ENCODE peak calls at places on chromosome 20, in six cellular contexts. O is HepG2, P is erythroblast, G is EH, C is lower leg skin, T is midbrain. D is an unnamed sample.
A peak's percentile ranks its signal among the peaks of the same experiment; 100 is the strongest.

GRCh38 chr20:32231847-32232246 is 24.2 kb downstream of the POFUT1 start:
- DNase-seq in O (no peak), P (no peak), G (peak; percentile 15), C (no peak), T (peak; percentile 7), D (no peak)

GRCh38 chr20:50713677-50714101 is 17.7 kb upstream of the PARD6B start:
- DNase-seq in O (no peak), P (peak; percentile 51), G (peak; percentile 52), C (peak; percentile 62), T (peak; percentile 3), D (peak; percentile 87)

GRCh38 chr20:52175840-52176239 is 15.7 kb downstream of the ZFP64 start:
- DNase-seq in O (no peak), P (no peak), G (no peak), C (no peak), T (no peak), D (no peak)

GRCh38 chr20:37096415-37097039 is 730 bp upstream of the RBL1 start:
- DNase-seq in O (no peak), P (no peak), G (no peak), C (peak; percentile 49), T (peak; percentile 17), D (no peak)

GRCh38 chr20:23049933-23050838 is 714 bp upstream of the THBD start:
- DNase-seq in O (no peak), P (peak; percentile 82), G (no peak), C (peak; percentile 92), T (no peak), D (no peak)

GRCh38 chr20:1943267-1944002 is 48.2 kb downstream of the SIRPA start:
- DNase-seq in O (peak; percentile 55), P (no peak), G (peak; percentile 22), C (peak; percentile 95), T (no peak), D (no peak)

GRCh38 chr20:10404023-10404628 is 29.9 kb downstream of the MKKS start:
- DNase-seq in O (no peak), P (no peak), G (no peak), C (no peak), T (no peak), D (no peak)

GRCh38 chr20:19828233-19828632 is 70.2 kb downstream of the RIN2 start:
- DNase-seq in O (peak; percentile 30), P (no peak), G (peak; percentile 51), C (no peak), T (no peak), D (peak; percentile 74)

GRCh38 chr20:53513168-53513488 is 80.5 kb downstream of the ZNF217 start:
- DNase-seq in O (no peak), P (no peak), G (no peak), C (no peak), T (no peak), D (no peak)

GRCh38 chr20:37356961-37357371 is 11.0 kb downstream of the SRC start:
- DNase-seq in O (no peak), P (no peak), G (no peak), C (no peak), T (no peak), D (no peak)

GRCh38 chr20:50245561-50246366 is 55.1 kb downstream of the CEBPB start:
- DNase-seq in O (no peak), P (no peak), G (peak; percentile 84), C (no peak), T (no peak), D (peak; percentile 91)

GRCh38 chr20:59835448-59836395 is 97.7 kb downstream of the SYCP2 start:
- DNase-seq in O (no peak), P (no peak), G (peak; percentile 70), C (peak; percentile 88), T (peak; percentile 69), D (peak; percentile 56)

GRCh38 chr20:32517914-32518592 is 67.1 kb downstream of the NOL4L start:
- DNase-seq in O (no peak), P (no peak), G (no peak), C (no peak), T (no peak), D (no peak)

GRCh38 chr20:62764156-62764935 is 31.9 kb upstream of the MRGBP start:
- DNase-seq in O (no peak), P (no peak), G (no peak), C (no peak), T (no peak), D (no peak)

GRCh38 chr20:1964659-1965405 is 29.0 kb downstream of the PDYN start:
- DNase-seq in O (no peak), P (no peak), G (no peak), C (peak; percentile 45), T (no peak), D (no peak)

GRCh38 chr20:50559856-50560623 is 49.9 kb downstream of the PTPN1 start:
- DNase-seq in O (no peak), P (no peak), G (no peak), C (no peak), T (no peak), D (no peak)

GRCh38 chr20:63097336-63097831 is 90.6 kb upstream of the BHLHE23 start:
- DNase-seq in O (no peak), P (no peak), G (no peak), C (peak; percentile 80), T (no peak), D (no peak)

GRCh38 chr20:21623074-21623780 is 82.2 kb upstream of the PAX1 start:
- DNase-seq in O (no peak), P (no peak), G (no peak), C (no peak), T (no peak), D (no peak)

GRCh38 chr20:39326050-39326449 is 363.9 kb downstream of the DHX35 start:
- DNase-seq in O (no peak), P (no peak), G (no peak), C (no peak), T (no peak), D (no peak)

GRCh38 chr20:50369225-50370035 is 140.8 kb upstream of the PTPN1 start:
- DNase-seq in O (peak; percentile 83), P (no peak), G (no peak), C (no peak), T (no peak), D (peak; percentile 89)

GRCh38 chr20:4592316-4593148 is 129.2 kb upstream of the PRND start:
- DNase-seq in O (peak; percentile 81), P (peak; percentile 68), G (peak; percentile 52), C (peak; percentile 85), T (peak; percentile 46), D (peak; percentile 57)

GRCh38 chr20:23159256-23159922 is 73.3 kb upstream of the CD93 start:
- DNase-seq in O (no peak), P (no peak), G (no peak), C (peak; percentile 87), T (no peak), D (no peak)

GRCh38 chr20:11159728-11160127 is 485.9 kb upstream of the JAG1 start:
- DNase-seq in O (no peak), P (no peak), G (peak; percentile 88), C (no peak), T (peak; percentile 37), D (no peak)

GRCh38 chr20:5065489-5066383 is 54.0 kb downstream of the PCNA start:
- DNase-seq in O (peak; percentile 84), P (peak; percentile 81), G (peak; percentile 97), C (peak; percentile 87), T (no peak), D (peak; percentile 72)

GRCh38 chr20:36917240-36917639 is 34.3 kb downstream of the SAMHD1 start:
- DNase-seq in O (no peak), P (no peak), G (no peak), C (no peak), T (no peak), D (no peak)

GRCh38 chr20:12925214-12925755 is 83.5 kb upstream of the SPTLC3 start:
- DNase-seq in O (peak; percentile 89), P (peak; percentile 54), G (peak; percentile 77), C (no peak), T (peak; percentile 86), D (peak; percentile 79)

GRCh38 chr20:24838551-24839530 is 110.2 kb upstream of the CST7 start:
- DNase-seq in O (no peak), P (no peak), G (peak; percentile 69), C (no peak), T (no peak), D (no peak)

GRCh38 chr20:40970218-40970617 is 58.4 kb upstream of the TOP1 start:
- DNase-seq in O (no peak), P (no peak), G (no peak), C (peak; percentile 25), T (no peak), D (no peak)

GRCh38 chr20:49938173-49939163 is 2.3 kb downstream of the RNF114 start:
- DNase-seq in O (no peak), P (no peak), G (peak; percentile 79), C (peak; percentile 90), T (peak; percentile 13), D (no peak)

GRCh38 chr20:62730481-62730880 is 21.8 kb downstream of the NTSR1 start:
- DNase-seq in O (no peak), P (no peak), G (no peak), C (no peak), T (no peak), D (no peak)

GRCh38 chr20:57881466-57882405 is 171.9 kb upstream of the PMEPA1 start:
- DNase-seq in O (no peak), P (no peak), G (peak; percentile 9), C (peak; percentile 79), T (no peak), D (peak; percentile 15)

GRCh38 chr20:63466861-63467260 is 5.6 kb downstream of the KCNQ2 start:
- DNase-seq in O (no peak), P (no peak), G (no peak), C (no peak), T (no peak), D (no peak)

GRCh38 chr20:51678041-51678697 is 90.0 kb downstream of the ATP9A start:
- DNase-seq in O (no peak), P (no peak), G (peak; percentile 32), C (no peak), T (peak; percentile 83), D (no peak)

GRCh38 chr20:10861619-10862018 is 187.8 kb upstream of the JAG1 start:
- DNase-seq in O (peak; percentile 59), P (no peak), G (peak; percentile 35), C (no peak), T (no peak), D (peak; percentile 91)

GRCh38 chr20:38094373-38094775 is 60.8 kb downstream of the RPRD1B start:
- DNase-seq in O (peak; percentile 52), P (peak; percentile 78), G (peak; percentile 80), C (no peak), T (no peak), D (peak; percentile 40)